ENCODE peak calls at places on chromosomes 6 and 20, in nine cellular contexts. V is stomach, W is GM12892, T is HepG2, F is esophagus muscularis mucosa, R is spleen, H is prostate gland, S is GM12891, G is vagina. D is an unnamed sample.

GRCh38 chr6:150139533-150139932 is 3.3 kb upstream of the PPP1R14C start:
- DNase-seq in V (no peak), W (no peak), T (no peak), F (no peak), R (no peak), H (no peak), S (no peak), G (no peak), D (no peak)

GRCh38 chr6:75830959-75831885 is 82.2 kb downstream of the MYO6 start:
- DNase-seq in V (no peak), W (no peak), T (no peak), F (no peak), R (no peak), H (no peak), S (no peak), G (no peak), D (no peak)

GRCh38 chr6:116087437-116088027 is 13.1 kb upstream of the NT5DC1 start:
- DNase-seq in V (no peak), W (no peak), T (no peak), F (no peak), R (no peak), H (no peak), S (no peak), G (no peak), D (no peak)

GRCh38 chr20:58851221-58851968 is 693 bp upstream of the GNAS-AS1 start:
- DNase-seq in V (no peak), W (no peak), T (no peak), F (no peak), R (no peak), H (no peak), S (no peak), G (no peak), D (no peak)

GRCh38 chr6:37741757-37742400 is 44.2 kb upstream of the MDGA1 start:
- DNase-seq in V (peak), W (no peak), T (peak), F (no peak), R (no peak), H (no peak), S (no peak), G (no peak), D (no peak)

GRCh38 chr6:149233056-149233715 is 84.3 kb upstream of the TAB2 start:
- DNase-seq in V (no peak), W (no peak), T (peak), F (no peak), R (no peak), H (peak), S (no peak), G (no peak), D (no peak)

GRCh38 chr20:9903048-9903651 is 64.3 kb upstream of the PAK5 start:
- DNase-seq in V (no peak), W (no peak), T (peak), F (no peak), R (no peak), H (no peak), S (no peak), G (no peak), D (no peak)

GRCh38 chr20:1087311-1087710 is 31.1 kb upstream of the PSMF1 start:
- DNase-seq in V (no peak), W (no peak), T (no peak), F (no peak), R (no peak), H (no peak), S (no peak), G (no peak), D (no peak)

GRCh38 chr20:13200767-13201500 is 20.1 kb upstream of the ISM1 start:
- DNase-seq in V (no peak), W (no peak), T (no peak), F (no peak), R (no peak), H (no peak), S (no peak), G (no peak), D (no peak)

GRCh38 chr6:151005896-151006632 is 140.6 kb downstream of the MTHFD1L start:
- DNase-seq in V (no peak), W (no peak), T (no peak), F (no peak), R (no peak), H (no peak), S (no peak), G (no peak), D (no peak)

GRCh38 chr6:12748815-12749521 is 32.4 kb downstream of the PHACTR1 start:
- DNase-seq in V (no peak), W (no peak), T (no peak), F (no peak), R (no peak), H (no peak), S (no peak), G (no peak), D (no peak)

GRCh38 chr6:155103816-155104366 is 108.8 kb downstream of the TIAM2 start:
- DNase-seq in V (no peak), W (no peak), T (no peak), F (no peak), R (no peak), H (no peak), S (no peak), G (no peak), D (no peak)

GRCh38 chr6:75201901-75202672 is 3.8 kb downstream of the COL12A1 start:
- DNase-seq in V (no peak), W (peak), T (no peak), F (no peak), R (peak), H (no peak), S (no peak), G (no peak), D (no peak)

DNA sequence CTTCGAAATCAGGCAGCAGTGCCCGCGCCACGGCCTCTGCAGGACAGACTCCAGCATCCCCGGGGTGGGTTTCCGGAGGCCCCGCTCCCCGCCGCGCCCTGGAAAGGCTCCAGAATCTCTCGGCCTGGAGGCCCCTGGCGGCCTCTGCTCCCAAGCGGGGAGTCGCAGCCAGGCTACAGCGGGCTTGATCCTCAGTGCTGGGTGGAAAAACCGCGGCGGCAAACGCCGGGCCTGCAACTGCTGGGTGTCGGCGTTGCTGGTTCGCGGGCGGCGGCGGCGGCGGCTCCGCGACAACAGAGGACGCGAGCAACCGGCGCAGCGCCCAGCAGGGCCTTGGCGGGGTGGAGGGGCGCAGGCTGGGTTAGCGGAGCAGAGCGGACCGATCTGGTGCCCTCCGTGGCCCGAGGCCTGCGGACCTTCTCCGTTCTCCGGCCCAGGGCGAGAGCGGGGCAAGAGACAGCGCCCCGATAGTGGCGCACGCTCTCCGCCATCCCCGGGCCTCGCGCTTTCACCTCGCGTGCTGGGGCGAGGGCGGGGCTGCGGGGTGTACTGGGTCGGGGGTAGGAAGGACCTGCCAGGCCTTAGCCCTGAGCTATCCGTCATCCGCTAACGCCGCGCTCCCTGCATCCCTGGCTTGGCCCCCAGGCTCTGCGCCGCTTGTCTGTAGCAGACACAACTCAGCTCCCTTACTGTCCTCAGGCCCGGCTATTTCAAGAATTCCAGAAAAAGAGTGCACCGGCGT is 3.4 kb upstream of the ZNF292 start:
- DNase-seq in V (peak), W (peak), T (no peak), F (no peak), R (peak), H (peak), S (peak), G (no peak), D (peak)
- TF ChIP-seq POLR2A in V (no peak), W (peak), T (no peak), F (no peak), R (no peak), H (peak), S (peak), G (peak), D (peak)

GRCh38 chr6:35417979-35418661 is 34.0 kb upstream of the FANCE start:
- DNase-seq in V (no peak), W (no peak), T (no peak), F (no peak), R (no peak), H (no peak), S (no peak), G (no peak), D (no peak)
- TF ChIP-seq POLR2AphosphoS5 in V (no peak), W (no peak), T (no peak), F (no peak), R (no peak), H (no peak), S (no peak), G (no peak), D (no peak)

GRCh38 chr6:4139272-4139671 is 3.9 kb upstream of the ECI2 start:
- DNase-seq in V (no peak), W (no peak), T (no peak), F (no peak), R (no peak), H (no peak), S (no peak), G (no peak), D (no peak)

GRCh38 chr6:4135665-4136353 is 434 bp upstream of the ECI2 start:
- DNase-seq in V (peak), W (peak), T (peak), F (peak), R (peak), H (peak), S (peak), G (no peak), D (peak)

GRCh38 chr6:4136354-4136831 is 1.0 kb upstream of the ECI2 start:
- DNase-seq in V (no peak), W (no peak), T (no peak), F (no peak), R (no peak), H (no peak), S (no peak), G (no peak), D (no peak)

GRCh38 chr6:4133941-4134838 is 1.2 kb downstream of the ECI2 start:
- DNase-seq in V (peak), W (no peak), T (peak), F (no peak), R (peak), H (peak), S (peak), G (no peak), D (no peak)

GRCh38 chr6:4134841-4135664 is at the start of gene ECI2:
- DNase-seq in V (peak), W (peak), T (peak), F (no peak), R (peak), H (no peak), S (peak), G (no peak), D (peak)
- TF ChIP-seq POLR2A in V (no peak), W (no peak), T (peak), F (peak), R (no peak), H (peak), S (peak), G (peak), D (peak)

GRCh38 chr6:32191696-32192607 is 491 bp downstream of the GPSM3 start:
- DNase-seq in V (no peak), W (no peak), T (no peak), F (no peak), R (peak), H (no peak), S (no peak), G (no peak), D (no peak)

GRCh38 chr6:32194388-32194787 is 1.9 kb upstream of the GPSM3 start:
- DNase-seq in V (no peak), W (no peak), T (no peak), F (no peak), R (no peak), H (no peak), S (no peak), G (no peak), D (no peak)

GRCh38 chr6:32190054-32190945 is at the start of gene PBX2:
- DNase-seq in V (peak), W (peak), T (peak), F (peak), R (peak), H (peak), S (peak), G (no peak), D (peak)

GRCh38 chr6:32190946-32191677 is 1.1 kb upstream of the PBX2 start:
- DNase-seq in V (no peak), W (no peak), T (no peak), F (no peak), R (no peak), H (no peak), S (no peak), G (no peak), D (no peak)

DNA sequence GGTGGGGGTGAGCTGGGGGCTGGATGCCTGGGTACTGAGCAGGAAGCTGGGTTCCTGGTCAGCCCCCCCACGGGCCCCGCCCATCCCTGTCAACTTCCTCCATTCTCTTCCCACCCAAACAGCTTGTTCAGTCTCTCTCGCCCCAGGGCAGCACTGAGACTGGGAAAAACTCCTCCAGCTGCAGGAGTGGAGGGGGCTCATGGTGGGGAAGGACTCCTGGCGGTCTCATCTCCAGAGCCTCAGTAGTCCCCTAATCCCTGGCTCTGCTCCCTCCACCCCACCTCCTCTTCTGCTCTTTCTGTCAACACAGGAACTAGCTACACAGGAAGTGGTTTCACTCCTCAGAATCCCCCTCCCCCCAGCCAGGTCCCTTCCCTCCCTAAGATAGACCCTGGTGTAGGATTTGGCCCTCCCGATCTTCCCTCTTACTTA is at the start of gene GPSM3:
- DNase-seq in V (peak), W (no peak), T (no peak), F (no peak), R (peak), H (no peak), S (no peak), G (no peak), D (no peak)
- TF ChIP-seq POLR2AphosphoS5 in V (no peak), W (no peak), T (no peak), F (no peak), R (peak), H (no peak), S (no peak), G (peak), D (no peak)

GRCh38 chr6:43786664-43787329 is 16.8 kb downstream of the VEGFA start:
- DNase-seq in V (no peak), W (no peak), T (no peak), F (no peak), R (no peak), H (no peak), S (no peak), G (no peak), D (no peak)

GRCh38 chr6:43784049-43784855 is 14.2 kb downstream of the VEGFA start:
- DNase-seq in V (no peak), W (no peak), T (no peak), F (no peak), R (no peak), H (no peak), S (no peak), G (no peak), D (no peak)

GRCh38 chr6:43785904-43786303 is 15.9 kb downstream of the VEGFA start:
- DNase-seq in V (no peak), W (no peak), T (no peak), F (no peak), R (no peak), H (no peak), S (no peak), G (no peak), D (no peak)

GRCh38 chr6:43782764-43783513 is 12.9 kb downstream of the VEGFA start:
- DNase-seq in V (no peak), W (no peak), T (no peak), F (no peak), R (no peak), H (no peak), S (no peak), G (no peak), D (no peak)

DNA sequence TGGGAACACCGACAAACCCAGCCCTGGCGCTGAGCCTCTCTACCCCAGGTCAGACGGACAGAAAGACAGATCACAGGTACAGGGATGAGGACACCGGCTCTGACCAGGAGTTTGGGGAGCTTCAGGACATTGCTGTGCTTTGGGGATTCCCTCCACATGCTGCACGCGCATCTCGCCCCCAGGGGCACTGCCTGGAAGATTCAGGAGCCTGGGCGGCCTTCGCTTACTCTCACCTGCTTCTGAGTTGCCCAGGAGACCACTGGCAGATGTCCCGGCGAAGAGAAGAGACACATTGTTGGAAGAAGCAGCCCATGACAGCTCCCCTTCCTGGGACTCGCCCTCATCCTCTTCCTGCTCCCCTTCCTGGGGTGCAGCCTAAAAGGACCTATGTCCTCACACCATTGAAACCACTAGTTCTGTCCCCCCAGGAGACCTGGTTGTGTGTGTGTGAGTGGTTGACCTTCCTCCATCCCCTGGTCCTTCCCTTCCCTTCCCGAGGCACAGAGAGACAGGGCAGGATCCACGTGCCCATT is 15.3 kb downstream of the VEGFA start:
- DNase-seq in V (no peak), W (no peak), T (no peak), F (no peak), R (no peak), H (no peak), S (no peak), G (no peak), D (no peak)
- TF ChIP-seq POLR2A in V (no peak), W (no peak), T (peak), F (no peak), R (no peak), H (no peak), S (no peak), G (no peak), D (no peak)

GRCh38 chr6:121932071-121933009 is 467.1 kb upstream of the HSF2 start:
- DNase-seq in V (no peak), W (no peak), T (peak), F (no peak), R (no peak), H (no peak), S (no peak), G (no peak), D (no peak)
- TF ChIP-seq POLR2AphosphoS5 in V (no peak), W (no peak), T (no peak), F (peak), R (no peak), H (no peak), S (no peak), G (no peak), D (peak)

DNA sequence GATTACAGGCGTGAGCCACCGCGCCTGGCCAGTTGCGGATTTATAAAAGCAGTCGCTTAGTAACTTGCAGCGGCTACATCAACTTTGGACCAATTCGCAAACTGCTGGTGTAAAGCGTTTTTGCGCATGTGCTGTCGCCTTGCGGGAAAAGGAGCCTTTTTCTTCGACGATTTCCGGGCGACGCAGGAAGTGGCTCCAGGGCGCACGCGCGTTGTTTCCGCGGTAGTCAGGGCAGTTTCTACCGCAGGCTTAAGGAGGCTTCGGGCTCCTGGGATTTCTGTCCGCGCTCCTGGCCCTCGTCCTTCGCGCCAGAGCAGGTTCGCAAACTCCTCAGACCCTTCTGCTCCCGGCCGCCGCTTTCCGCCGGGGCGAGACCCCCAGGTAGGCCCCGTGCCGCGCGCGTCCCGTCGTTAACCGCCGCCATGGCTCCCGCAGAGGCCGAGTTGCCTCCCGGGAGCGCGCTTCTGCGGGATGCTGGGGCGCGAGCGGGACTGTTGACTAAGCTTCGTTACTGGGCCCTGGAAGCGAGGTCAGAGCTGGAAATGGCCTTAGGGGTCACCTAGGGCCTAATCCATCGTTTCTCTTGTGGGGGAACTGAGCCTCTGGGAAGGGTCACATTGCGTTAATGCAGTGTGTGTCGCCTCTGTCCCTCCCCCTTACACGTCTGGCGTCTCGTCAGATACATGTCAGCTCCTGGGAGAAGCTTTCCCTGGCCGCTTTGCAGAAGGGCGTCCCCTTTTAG is at the start of gene RAE1:
- DNase-seq in V (peak), W (peak), T (peak), F (peak), R (peak), H (peak), S (peak), G (no peak), D (peak)
- TF ChIP-seq POLR2A in V (no peak), W (peak), T (peak), F (peak), R (no peak), H (peak), S (peak), G (no peak), D (no peak)

GRCh38 chr6:63804381-63804956 is 168.9 kb downstream of the PHF3 start:
- DNase-seq in V (no peak), W (no peak), T (no peak), F (no peak), R (no peak), H (no peak), S (no peak), G (no peak), D (no peak)

GRCh38 chr6:63807056-63807455 is 171.5 kb downstream of the PHF3 start:
- DNase-seq in V (no peak), W (no peak), T (no peak), F (no peak), R (no peak), H (no peak), S (no peak), G (no peak), D (no peak)

GRCh38 chr6:63806573-63806913 is 170.9 kb downstream of the PHF3 start:
- DNase-seq in V (no peak), W (no peak), T (no peak), F (no peak), R (no peak), H (peak), S (no peak), G (no peak), D (no peak)

GRCh38 chr6:63805345-63805744 is 169.7 kb downstream of the PHF3 start:
- DNase-seq in V (no peak), W (no peak), T (no peak), F (no peak), R (no peak), H (no peak), S (no peak), G (no peak), D (no peak)

DNA sequence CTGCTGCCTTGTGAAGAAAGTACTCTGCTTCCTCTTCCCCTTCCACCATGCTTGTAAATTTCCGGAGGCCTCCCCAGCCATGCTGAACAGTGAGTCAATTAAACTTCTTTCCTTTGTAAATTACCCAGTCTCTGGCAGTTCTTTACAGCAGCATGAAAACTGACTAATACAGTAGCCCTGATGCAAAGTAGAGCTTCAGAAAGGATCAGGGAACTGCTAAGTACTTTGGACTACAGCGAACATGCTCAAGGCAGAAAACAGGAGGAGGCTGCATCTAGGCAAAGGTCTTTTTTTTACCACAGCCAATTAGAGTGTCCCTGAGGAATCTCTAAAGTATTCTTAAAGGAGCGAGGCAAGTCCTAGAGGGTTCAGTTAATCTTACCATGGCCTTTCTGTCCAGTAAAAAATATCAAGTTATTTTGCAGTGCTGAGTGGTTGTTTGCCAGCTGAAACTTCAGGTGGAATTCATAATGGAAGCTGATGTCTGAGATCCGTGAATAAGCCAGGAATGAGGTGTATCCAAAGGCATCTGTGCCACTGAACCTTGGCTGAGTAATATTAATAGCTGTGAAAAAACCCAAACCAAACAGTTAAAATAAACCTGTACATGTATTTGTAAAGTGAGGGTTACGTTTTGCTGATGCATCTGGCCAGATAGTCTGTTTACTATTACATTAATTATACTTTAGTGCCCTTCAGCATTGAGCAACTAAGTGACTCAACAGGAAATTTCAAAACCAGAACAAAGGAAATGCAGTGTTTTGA is 170.4 kb downstream of the PHF3 start:
- DNase-seq in V (no peak), W (no peak), T (peak), F (no peak), R (no peak), H (peak), S (no peak), G (no peak), D (no peak)
- TF ChIP-seq POLR2AphosphoS5 in V (no peak), W (no peak), T (no peak), F (no peak), R (no peak), H (peak), S (no peak), G (no peak), D (no peak)